ENCODE peak calls at places on chromosomes 1 and 21, in eight cellular contexts. U, I, L, M, Q, R, B and W are unnamed samples.

GRCh38 chr1:169160845-169161511 is 54.5 kb downstream of the ATP1B1 start:
- DNase-seq in R (no peak), B (no peak), I (no peak), U (peak), Q (no peak), M (peak), L (no peak), W (no peak)

GRCh38 chr21:19489930-19490329 is 1086.3 kb upstream of the TMPRSS15 start:
- DNase-seq in R (no peak), U (no peak), I (no peak), L (no peak), M (no peak), Q (no peak), B (no peak), W (no peak)

GRCh38 chr1:88998716-88999115 is 6.3 kb upstream of the KYAT3 start:
- DNase-seq in I (peak), U (peak), B (no peak), L (peak), M (peak), Q (no peak), R (peak), W (no peak)

GRCh38 chr1:92210701-92211100 is 7.0 kb upstream of the C1orf146 start:
- DNase-seq in M (peak), U (peak), Q (no peak), B (no peak), R (no peak), L (no peak), I (no peak), W (no peak)

GRCh38 chr1:173253046-173253445 is 45.9 kb upstream of the TNFSF4 start:
- DNase-seq in L (no peak), Q (no peak), R (no peak), B (no peak), M (peak), U (peak), I (no peak), W (no peak)

GRCh38 chr1:162502077-162502476 is 4.5 kb downstream of the UHMK1 start:
- DNase-seq in L (no peak), M (no peak), Q (no peak), U (no peak), B (no peak), I (no peak), R (no peak), W (no peak)

GRCh38 chr1:99647460-99647859 is 1.5 kb downstream of the PALMD start:
- DNase-seq in I (no peak), M (no peak), R (no peak), U (no peak), B (no peak), L (no peak), Q (no peak), W (no peak)

GRCh38 chr1:33878392-33878791 is 14.5 kb downstream of the HMGB4 start:
- DNase-seq in M (no peak), L (no peak), U (no peak), I (no peak), Q (no peak), R (no peak), B (no peak), W (no peak)

GRCh38 chr1:171116676-171117075 is 26.0 kb downstream of the FMO3 start:
- DNase-seq in M (peak), U (no peak), Q (no peak), L (no peak), R (no peak), B (no peak), I (no peak), W (no peak)

GRCh38 chr1:32925360-32926142 is 24.4 kb upstream of the TMEM54 start:
- DNase-seq in M (no peak), I (no peak), Q (peak), R (no peak), U (peak), L (no peak), B (no peak), W (no peak)

GRCh38 chr1:203173566-203173965 is 2.1 kb downstream of the MYBPH start:
- DNase-seq in M (no peak), U (no peak), R (no peak), Q (no peak), L (no peak), I (no peak), B (peak), W (no peak)

GRCh38 chr1:181503130-181503810 is 20.0 kb downstream of the CACNA1E start:
- DNase-seq in B (no peak), Q (no peak), L (no peak), R (no peak), I (no peak), M (peak), U (no peak), W (no peak)